ENCODE peak calls at places on chromosomes 2 and 18, in six cellular contexts. T, S, W, L, P and N are unnamed samples.

GRCh38 chr18:45186832-45187231 is 428.4 kb upstream of the SLC14A2 start:
- DNase-seq in W (no peak), P (no peak), L (no peak), S (no peak), T (no peak), N (no peak)

GRCh38 chr18:61637319-61637718 is 255.5 kb downstream of the RNF152 start:
- DNase-seq in W (no peak), S (no peak), L (no peak), P (no peak), T (no peak), N (no peak)

GRCh38 chr2:78817430-78817829 is 208.1 kb upstream of the REG3G start:
- DNase-seq in P (no peak), T (no peak), L (no peak), S (no peak), W (no peak), N (no peak)

GRCh38 chr2:122105171-122105884 is 349.9 kb downstream of the TSN start:
- DNase-seq in L (no peak), W (no peak), S (no peak), T (no peak), P (no peak), N (no peak)

GRCh38 chr18:1018211-1018651 is 113.6 kb downstream of the ADCYAP1 start:
- DNase-seq in T (no peak), W (no peak), S (no peak), L (no peak), P (no peak), N (no peak)

GRCh38 chr2:236163483-236164200 is 4.5 kb downstream of the GBX2 start:
- DNase-seq in L (no peak), T (no peak), W (no peak), S (no peak), P (no peak), N (no peak)

GRCh38 chr18:31680836-31681568 is 3.4 kb downstream of the B4GALT6 start:
- DNase-seq in P (no peak), W (peak; percentile 3), T (no peak), S (no peak), L (peak; percentile 68), N (no peak)

GRCh38 chr2:54107903-54108615 is 7.4 kb upstream of the ACYP2 start:
- DNase-seq in L (no peak), S (no peak), T (no peak), W (no peak), P (no peak), N (no peak)

GRCh38 chr18:23532848-23533247 is 29.5 kb downstream of the RMC1 start:
- DNase-seq in T (no peak), S (no peak), W (no peak), L (no peak), P (no peak), N (no peak)

GRCh38 chr18:30271716-30272115 is 770.8 kb downstream of the DSC3 start:
- DNase-seq in T (no peak), P (no peak), L (no peak), W (no peak), S (no peak), N (no peak)

GRCh38 chr18:6373187-6373586 is 41.5 kb downstream of the L3MBTL4 start:
- DNase-seq in T (no peak), P (no peak), W (no peak), L (no peak), S (no peak), N (no peak)

GRCh38 chr2:71609029-71609428 is 155.7 kb downstream of the DYSF start:
- DNase-seq in S (no peak), W (no peak), L (no peak), P (no peak), T (no peak), N (no peak)

GRCh38 chr18:22505136-22505535 is 87.4 kb upstream of the CTAGE1 start:
- DNase-seq in W (no peak), S (no peak), L (no peak), T (no peak), P (no peak), N (no peak)

GRCh38 chr2:181998045-181998444 is 12.4 kb downstream of the PPP1R1C start:
- DNase-seq in T (no peak), L (no peak), S (no peak), W (no peak), P (no peak), N (no peak)

GRCh38 chr2:192969055-192969454 is 774.3 kb upstream of the TMEFF2 start:
- DNase-seq in L (no peak), T (no peak), S (no peak), W (no peak), P (no peak), N (no peak)

GRCh38 chr2:43133336-43133707 is 93.1 kb downstream of the ZFP36L2 start:
- DNase-seq in W (no peak), P (no peak), S (no peak), L (no peak), T (no peak), N (no peak)

GRCh38 chr2:65075176-65075575 is 19.0 kb downstream of the CEP68 start:
- DNase-seq in L (no peak), P (no peak), T (no peak), W (no peak), S (no peak), N (no peak)